ENCODE peak calls at places on chromosomes 4 and X, in six cellular contexts. J, P, R, F, Y and H are unnamed samples.

GRCh38 chr4:83851261-83852084 is 315.6 kb downstream of the GPAT3 start:
- DNase-seq in Y (peak), P (no peak), R (no peak), J (peak), F (no peak), H (peak)

GRCh38 chr4:184815046-184815877 is 10.5 kb downstream of the ACSL1 start:
- DNase-seq in P (no peak), J (peak), F (peak), R (peak), Y (peak), H (peak)

GRCh38 chr4:16890651-16891050 is 7.8 kb downstream of the LDB2 start:
- DNase-seq in P (peak), J (no peak), R (no peak), Y (no peak), F (no peak), H (no peak)

GRCh38 chrX:78838709-78839108 is 91.2 kb downstream of the LPAR4 start:
- DNase-seq in Y (no peak), P (no peak), F (no peak), J (peak), R (no peak), H (no peak)

GRCh38 chr4:80423553-80424224 is 88.2 kb downstream of the CFAP299 start:
- DNase-seq in F (no peak), J (peak), R (no peak), P (no peak), Y (no peak), H (no peak)

GRCh38 chrX:18098704-18099103 is 122.0 kb downstream of the BEND2 start:
- DNase-seq in F (peak), P (no peak), R (no peak), Y (no peak), J (no peak), H (no peak)

GRCh38 chrX:79182616-79183015 is 38.1 kb downstream of the GPR174 start:
- DNase-seq in Y (no peak), F (no peak), R (no peak), P (peak), J (no peak), H (no peak)

GRCh38 chr4:15526924-15527592 is 57.4 kb downstream of the CC2D2A start:
- DNase-seq in J (peak), R (no peak), Y (no peak), F (no peak), P (no peak), H (no peak)

GRCh38 chrX:52425710-52426245 is 57.0 kb downstream of the XAGE2 start:
- DNase-seq in J (no peak), F (no peak), Y (peak), P (no peak), R (no peak), H (no peak)

GRCh38 chrX:72348247-72348979 is 42.7 kb upstream of the CITED1 start:
- DNase-seq in P (no peak), R (no peak), J (no peak), Y (no peak), F (no peak), H (no peak)

GRCh38 chr4:8939887-8940742 is 68.5 kb upstream of the HMX1 start:
- DNase-seq in Y (no peak), P (no peak), F (no peak), J (no peak), R (no peak), H (no peak)

GRCh38 chr4:82360298-82361177 is 13.3 kb downstream of the HNRNPD start:
- DNase-seq in J (peak), F (peak), Y (no peak), P (no peak), R (no peak), H (peak)

GRCh38 chr4:26484538-26484937 is 5.7 kb downstream of the CCKAR start:
- DNase-seq in J (no peak), P (no peak), F (no peak), Y (no peak), R (no peak), H (no peak)

GRCh38 chrX:56994375-56995270 is 718 bp downstream of the SPIN3 start:
- DNase-seq in F (no peak), R (no peak), P (no peak), Y (no peak), J (peak), H (no peak)

GRCh38 chr4:145609494-145610427 is 9.4 kb upstream of the MMAA start:
- DNase-seq in J (peak), P (peak), R (no peak), F (peak), Y (peak), H (peak)

GRCh38 chrX:134632386-134632785 is 25.9 kb downstream of the PLAC1 start:
- DNase-seq in Y (no peak), J (no peak), P (no peak), F (no peak), R (no peak), H (no peak)

GRCh38 chrX:133415276-133416105 is at the start of gene GPC4:
- DNase-seq in Y (peak), P (no peak), R (no peak), J (no peak), F (peak), H (peak)

GRCh38 chr4:89807441-89808140 is 29.4 kb downstream of the SNCA start:
- DNase-seq in J (no peak), F (no peak), R (no peak), Y (no peak), P (no peak), H (no peak)

GRCh38 chr4:72505314-72505744 is 63.7 kb downstream of the ADAMTS3 start:
- DNase-seq in P (peak), F (peak), R (no peak), Y (peak), J (peak), H (peak)

GRCh38 chr4:147518846-147519767 is 38.2 kb downstream of the EDNRA start:
- DNase-seq in P (peak), Y (peak), J (peak), F (peak), R (no peak), H (peak)